ENCODE peak calls at places on chromosomes 12 and 14, in six cellular contexts. S, I, P, Q, Y and F are unnamed samples. For H3K36me3, the result is how much of the 10 kb centered on the place peaks cover.

GRCh38 chr12:10497602-10498001 is 8.1 kb upstream of the EIF2S3B start:
- DNase-seq in S (no peak), I (no peak), P (no peak), Q (no peak), Y (peak), F (peak)

GRCh38 chr14:57732886-57733285 is 133.0 kb downstream of the SLC35F4 start:
- DNase-seq in S (peak), I (no peak), P (no peak), Q (no peak), Y (no peak), F (peak)

GRCh38 chr14:39368261-39368959 is 63.8 kb downstream of the FBXO33 start:
- DNase-seq in S (no peak), I (peak), P (peak), Q (no peak), Y (peak), F (peak)

GRCh38 chr12:52045794-52046199 is 5.4 kb upstream of the NR4A1 start:
- DNase-seq in S (peak), I (no peak), P (no peak), Q (no peak), Y (peak), F (peak)

GRCh38 chr12:69688496-69689427 is 10.3 kb downstream of the BEST3 start:
- DNase-seq in S (peak), I (no peak), P (peak), Q (peak), Y (peak), F (peak)

GRCh38 chr12:80316141-80316700 is 127.8 kb upstream of the PTPRQ start:
- DNase-seq in S (no peak), I (no peak), P (no peak), Q (no peak), Y (no peak), F (no peak)

GRCh38 chr14:53596845-53597525 is 359.6 kb downstream of the BMP4 start:
- DNase-seq in S (no peak), I (no peak), P (no peak), Q (no peak), Y (peak), F (no peak)

GRCh38 chr12:51270067-51270846 is at the start of gene SMAGP:
- DNase-seq in S (peak), I (peak), P (peak), Q (peak), Y (peak), F (peak)

GRCh38 chr12:47028981-47029708 is 50.3 kb upstream of the PCED1B start:
- DNase-seq in S (no peak), I (no peak), P (no peak), Q (no peak), Y (no peak), F (peak)

GRCh38 chr12:49089831-49090773 is 4.5 kb downstream of the DHH start:
- DNase-seq in S (no peak), I (peak), P (peak), Q (peak), Y (peak), F (no peak)

GRCh38 chr14:24605435-24606190 is 3.9 kb downstream of the GZMH start:
- DNase-seq in S (peak), I (peak), P (peak), Q (no peak), Y (peak), F (peak)

GRCh38 chr14:21095430-21096205 is 2.8 kb downstream of the ZNF219 start:
- DNase-seq in S (no peak), I (no peak), P (no peak), Q (no peak), Y (no peak), F (no peak)

GRCh38 chr12:111248981-111249380 is 119.9 kb downstream of the PHETA1 start:
- DNase-seq in S (no peak), I (no peak), P (no peak), Q (no peak), Y (peak), F (no peak)

GRCh38 chr14:60775296-60775695 is 40.7 kb downstream of the MNAT1 start:
- DNase-seq in S (no peak), I (no peak), P (no peak), Q (no peak), Y (no peak), F (no peak)

GRCh38 chr12:131530427-131530826 is 180.5 kb upstream of the SFSWAP start:
- DNase-seq in S (no peak), I (no peak), P (no peak), Q (no peak), Y (no peak), F (no peak)

GRCh38 chr12:51951843-51952722 is 584 bp downstream of the ACVR1B start:
- DNase-seq in S (peak), I (peak), P (no peak), Q (peak), Y (no peak), F (no peak)

GRCh38 chr12:96343347-96343954 is 56.8 kb downstream of the CDK17 start:
- DNase-seq in S (no peak), I (no peak), P (no peak), Q (no peak), Y (no peak), F (peak)

DNA sequence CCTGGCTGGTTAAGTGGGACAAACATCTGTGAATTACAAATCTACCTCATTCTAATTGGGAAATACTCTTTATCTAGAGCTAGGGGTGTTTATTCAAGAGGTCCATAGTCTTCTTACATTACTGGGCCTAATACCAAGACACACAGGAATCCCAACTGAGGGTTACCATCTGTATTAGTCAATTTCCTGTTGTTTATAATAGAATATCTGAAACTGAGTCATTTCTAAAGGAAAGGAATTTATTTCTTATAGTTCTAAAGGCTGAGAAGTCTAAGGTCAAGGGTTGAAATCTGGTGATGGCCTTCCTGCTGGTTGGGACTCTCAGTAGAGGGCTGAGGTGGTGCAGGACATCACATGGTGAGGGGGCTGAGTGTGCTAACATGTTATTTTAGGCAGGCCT is 36.0 kb downstream of the RTRAF start:
- DNase-seq in S (no peak), I (no peak), P (no peak), Q (no peak), Y (peak), F (no peak)
- H3K4me3 ChIP-seq in S (no peak), I (no peak), P (no peak), Q (no peak), Y (no peak), F (no peak)

DNA sequence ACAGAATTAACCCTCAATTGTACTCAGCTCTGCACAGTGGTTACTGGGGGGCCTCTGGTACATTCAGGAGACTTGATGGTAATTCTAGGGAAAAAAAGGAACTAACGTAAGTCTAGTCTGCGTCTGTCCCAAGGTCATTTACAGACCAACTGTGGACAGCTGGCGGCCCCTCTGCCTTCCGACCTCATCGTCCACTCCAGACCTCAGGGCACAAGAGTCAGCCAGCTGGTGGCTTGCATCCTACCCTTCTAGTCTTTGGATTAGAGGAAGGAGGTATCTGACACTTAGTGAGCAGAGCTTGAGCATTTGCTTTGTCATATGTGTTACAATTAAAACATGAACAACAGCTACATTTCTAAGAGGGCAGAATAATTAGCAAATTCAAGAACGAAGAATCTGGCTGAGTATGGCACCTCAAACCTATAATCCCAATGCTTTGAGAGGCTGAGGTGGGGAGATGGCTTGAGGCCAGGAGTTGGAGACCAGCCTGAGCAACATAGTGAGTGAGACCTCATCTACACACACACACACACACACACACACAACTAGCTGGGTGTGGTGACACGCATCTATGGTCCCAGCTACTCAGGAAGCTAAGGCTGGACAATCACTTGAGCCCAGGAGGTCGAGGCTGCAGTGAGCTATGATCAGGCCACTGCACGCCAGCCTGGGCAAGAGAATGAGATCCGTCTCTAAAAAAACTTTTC is 36.5 kb downstream of the SSH1 start:
- DNase-seq in S (no peak), I (no peak), P (no peak), Q (no peak), Y (no peak), F (no peak)
- H3K36me3 ChIP-seq in S (under half), I (under half), P (under half), Q (under half), Y (half or more), F (under half)

GRCh38 chr12:124861898-124862676 is 1.6 kb downstream of the SCARB1 start:
- DNase-seq in S (no peak), I (no peak), P (no peak), Q (no peak), Y (no peak), F (no peak)
- H3K4me3 ChIP-seq in S (peak), I (peak), P (peak), Q (peak), Y (peak), F (peak)

GRCh38 chr12:27987311-27987710 is 14.8 kb upstream of the PTHLH start:
- DNase-seq in S (no peak), I (no peak), P (no peak), Q (no peak), Y (no peak), F (no peak)
- H3K36me3 ChIP-seq in S (under half), I (under half), P (under half), Q (under half), Y (under half), F (under half)

DNA sequence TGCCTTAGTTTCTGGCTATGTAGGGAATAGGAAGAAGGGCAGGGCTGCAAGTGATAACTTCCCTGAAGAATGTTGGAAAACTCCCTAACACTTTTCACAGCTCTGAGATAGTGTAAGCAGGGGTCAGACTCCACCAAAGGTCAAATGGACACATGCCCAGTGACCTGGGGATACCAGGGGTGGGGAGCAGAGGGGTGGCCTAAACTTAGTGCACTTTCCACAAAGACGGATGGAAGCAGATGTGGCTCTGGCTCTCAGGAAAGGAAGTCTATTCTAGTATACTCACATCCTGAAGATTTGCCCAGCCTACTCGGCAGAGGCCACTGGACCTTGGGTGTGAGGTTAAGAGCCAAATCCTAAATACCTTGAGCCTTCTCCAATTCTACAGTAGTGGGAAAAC is 285.8 kb downstream of the NUAK1 start:
- DNase-seq in S (no peak), I (no peak), P (no peak), Q (peak), Y (peak), F (no peak)
- H3K4me3 ChIP-seq in S (no peak), I (no peak), P (no peak), Q (no peak), Y (no peak), F (no peak)

GRCh38 chr14:68967459-68967940 is 11.6 kb downstream of the ACTN1 start:
- DNase-seq in S (no peak), I (no peak), P (no peak), Q (no peak), Y (no peak), F (peak)
- H3K36me3 ChIP-seq in S (under half), I (under half), P (under half), Q (under half), Y (under half), F (under half)

DNA sequence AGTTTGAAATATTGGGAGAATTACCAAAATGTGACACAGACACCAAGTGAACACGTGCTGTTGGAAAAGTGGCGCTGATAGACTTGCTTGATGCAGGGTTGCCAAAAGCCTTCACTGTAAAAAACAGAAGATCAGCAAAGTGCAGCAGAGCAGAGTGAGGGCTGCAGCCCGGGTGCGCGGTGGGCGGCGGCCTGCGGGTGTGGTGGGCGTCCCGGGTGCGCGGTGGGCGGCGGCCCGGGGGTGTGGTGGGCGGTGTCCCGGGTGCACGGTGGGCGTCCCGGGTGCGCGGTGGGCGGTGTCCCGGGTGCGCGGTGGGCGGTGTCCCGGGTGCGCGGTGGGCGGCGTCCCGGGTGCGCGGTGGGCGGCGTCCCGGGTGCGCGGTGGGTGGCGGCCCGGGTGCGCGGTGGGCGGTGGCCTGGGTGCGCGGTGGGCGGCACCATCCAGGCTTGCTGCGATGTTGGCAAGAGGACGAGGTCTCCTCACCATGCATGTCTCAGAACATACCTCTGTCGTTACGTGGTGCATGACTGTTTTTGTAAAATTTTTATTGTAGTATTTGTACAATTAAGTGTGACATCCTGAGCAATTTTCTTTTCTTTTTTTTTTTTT is 34.1 kb upstream of the TEX22 start:
- DNase-seq in S (no peak), I (no peak), P (peak), Q (no peak), Y (peak), F (no peak)
- H3K4me3 ChIP-seq in S (no peak), I (no peak), P (no peak), Q (no peak), Y (no peak), F (no peak)